ENCODE peak calls at places on chromosome 10, in ten cellular contexts. A, E, M, T, B, N, P, H, S and O are unnamed samples.
A peak's percentile ranks its signal among the peaks of the same experiment; 100 is the strongest.

GRCh38 chr10:78547397-78547796 is 513.7 kb downstream of the RPS24 start:
- DNase-seq in A (no peak), E (no peak), M (no peak), T (no peak), B (no peak), N (no peak), P (no peak), H (no peak), S (no peak), O (no peak)

GRCh38 chr10:117318909-117319308 is 56.3 kb downstream of the PDZD8 start:
- DNase-seq in A (no peak), E (no peak), M (no peak), T (peak; percentile 35), B (peak; percentile 27), N (no peak), P (no peak), H (peak; percentile 50), S (no peak), O (peak; percentile 25)

GRCh38 chr10:1063232-1063862 is 7.2 kb downstream of the WDR37 start:
- DNase-seq in A (no peak), E (no peak), M (no peak), T (no peak), B (no peak), N (no peak), P (no peak), H (no peak), S (no peak), O (no peak)

GRCh38 chr10:61973923-61974322 is 72.4 kb downstream of the ARID5B start:
- DNase-seq in A (no peak), E (no peak), M (no peak), T (no peak), B (peak; percentile 56), N (no peak), P (no peak), H (peak; percentile 36), S (no peak), O (peak; percentile 28)

GRCh38 chr10:53840668-53841067 is 960.4 kb downstream of the PCDH15 start:
- DNase-seq in A (no peak), E (no peak), M (no peak), T (no peak), B (no peak), N (no peak), P (no peak), H (no peak), S (no peak), O (no peak)

GRCh38 chr10:128884496-128884895 is 582.5 kb upstream of the MGMT start:
- DNase-seq in A (no peak), E (no peak), M (no peak), T (no peak), B (no peak), N (no peak), P (no peak), H (no peak), S (no peak), O (no peak)

GRCh38 chr10:110337906-110338305 is 33.2 kb upstream of the SMNDC1 start:
- DNase-seq in A (no peak), E (no peak), M (no peak), T (peak; percentile 57), B (peak; percentile 46), N (no peak), P (no peak), H (peak; percentile 71), S (no peak), O (peak; percentile 42)

GRCh38 chr10:72981028-72981881 is 26.6 kb upstream of the PLA2G12B start:
- DNase-seq in A (no peak), E (no peak), M (peak; percentile 52), T (no peak), B (no peak), N (no peak), P (no peak), H (no peak), S (no peak), O (no peak)

GRCh38 chr10:3761111-3761686 is 23.8 kb downstream of the KLF6 start:
- DNase-seq in A (no peak), E (no peak), M (peak; percentile 53), T (peak; percentile 29), B (no peak), N (no peak), P (no peak), H (no peak), S (no peak), O (no peak)

GRCh38 chr10:210297-210696 is 75.0 kb downstream of the ZMYND11 start:
- DNase-seq in A (no peak), E (no peak), M (no peak), T (no peak), B (no peak), N (no peak), P (no peak), H (no peak), S (no peak), O (no peak)

GRCh38 chr10:117686606-117687005 is 144.1 kb downstream of the EMX2 start:
- DNase-seq in A (no peak), E (no peak), M (no peak), T (no peak), B (no peak), N (no peak), P (no peak), H (no peak), S (no peak), O (no peak)

GRCh38 chr10:67785098-67785497 is 52.9 kb downstream of the DNAJC12 start:
- DNase-seq in A (no peak), E (no peak), M (no peak), T (no peak), B (no peak), N (no peak), P (no peak), H (no peak), S (no peak), O (no peak)

GRCh38 chr10:52597189-52597863 is 175.3 kb downstream of the MBL2 start:
- DNase-seq in A (no peak), E (no peak), M (no peak), T (no peak), B (peak; percentile 23), N (no peak), P (no peak), H (peak; percentile 25), S (no peak), O (peak; percentile 40)

GRCh38 chr10:32271617-32272016 is 75.3 kb downstream of the EPC1 start:
- DNase-seq in A (no peak), E (no peak), M (peak; percentile 74), T (peak; percentile 64), B (peak; percentile 42), N (no peak), P (no peak), H (peak; percentile 64), S (peak; percentile 42), O (peak; percentile 23)

GRCh38 chr10:3433131-3433530 is 260.5 kb upstream of the PITRM1 start:
- DNase-seq in A (no peak), E (no peak), M (no peak), T (no peak), B (no peak), N (no peak), P (no peak), H (no peak), S (no peak), O (no peak)

GRCh38 chr10:43136432-43136831 is 1.8 kb upstream of the CSGALNACT2 start:
- DNase-seq in A (no peak), E (no peak), M (no peak), T (no peak), B (no peak), N (no peak), P (no peak), H (no peak), S (no peak), O (no peak)
- H3K4me3 ChIP-seq in A (no peak overlapping the region), E (no peak overlapping the region), M (no peak overlapping the region), T (no peak overlapping the region), B (no peak overlapping the region), N (no peak overlapping the region), P (no peak overlapping the region), H (peak overlapping the region; percentile 95), S (no peak overlapping the region), O (no peak overlapping the region)

GRCh38 chr10:69693886-69694285 is 63.8 kb downstream of the FAM241B start:
- DNase-seq in A (no peak), E (no peak), M (no peak), T (no peak), B (no peak), N (no peak), P (no peak), H (no peak), S (no peak), O (no peak)

GRCh38 chr10:69692891-69693290 is 62.8 kb downstream of the FAM241B start:
- DNase-seq in A (no peak), E (no peak), M (no peak), T (no peak), B (no peak), N (no peak), P (no peak), H (no peak), S (no peak), O (no peak)

GRCh38 chr10:69697006-69697405 is 67.0 kb downstream of the FAM241B start:
- DNase-seq in A (no peak), E (no peak), M (no peak), T (no peak), B (no peak), N (no peak), P (no peak), H (no peak), S (no peak), O (no peak)

GRCh38 chr10:69696073-69696731 is 66.2 kb downstream of the FAM241B start:
- DNase-seq in A (no peak), E (peak; percentile 84), M (peak; percentile 87), T (peak; percentile 91), B (peak; percentile 91), N (no peak), P (no peak), H (peak; percentile 91), S (peak; percentile 78), O (peak; percentile 90)
- H3K4me3 ChIP-seq in A (no peak overlapping the region), E (no peak overlapping the region), M (no peak overlapping the region), T (no peak overlapping the region), B (no peak overlapping the region), N (no peak overlapping the region), P (no peak overlapping the region), H (no peak overlapping the region), S (no peak overlapping the region), O (no peak overlapping the region)

DNA sequence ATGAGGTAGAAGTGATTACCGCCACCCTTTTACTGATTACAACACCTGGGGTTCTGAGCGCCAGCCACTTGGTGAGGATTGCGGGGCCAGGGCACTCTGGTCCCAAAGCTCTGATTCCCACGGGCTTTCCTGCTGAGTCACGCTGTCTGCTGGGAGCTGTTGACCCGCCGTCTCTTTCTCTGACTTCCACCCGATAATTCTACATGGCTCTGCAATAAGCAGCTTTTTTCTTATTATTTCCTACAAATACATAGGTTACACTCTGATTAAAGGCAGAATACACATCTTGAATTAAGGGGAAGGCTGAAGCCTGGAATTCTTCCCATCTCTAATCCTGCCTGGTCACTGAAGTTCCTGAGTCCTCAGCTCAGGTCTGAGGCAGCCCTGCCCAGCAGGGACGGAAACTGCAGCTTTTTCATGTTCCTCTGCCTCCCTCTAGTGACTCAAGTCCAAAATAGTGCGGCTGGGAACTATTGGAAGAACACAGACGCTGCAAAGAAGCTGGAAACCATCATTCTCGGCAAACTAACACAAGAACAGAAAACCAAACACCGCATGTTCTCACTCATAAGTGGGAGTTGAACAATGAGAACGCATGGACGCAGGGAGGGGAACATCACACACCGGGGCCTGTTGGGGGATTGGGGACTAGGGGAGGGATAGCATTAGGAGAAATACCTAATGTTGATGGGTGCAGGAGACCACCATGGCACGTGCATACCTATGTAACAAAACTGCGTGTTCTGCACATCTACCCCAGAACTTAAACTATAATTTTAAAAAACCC is 178.3 kb downstream of the PRKCQ start:
- DNase-seq in A (peak; percentile 82), E (peak; percentile 96), M (peak; percentile 82), T (peak; percentile 92), B (peak; percentile 94), N (peak; percentile 72), P (peak; percentile 82), H (peak; percentile 96), S (peak; percentile 86), O (peak; percentile 94)
- H3K4me3 ChIP-seq in A (no peak overlapping the region), E (peak overlapping the region; percentile 25), M (peak overlapping the region; percentile 31), T (peak overlapping the region; percentile 3), B (peak overlapping the region; percentile 39), N (peak overlapping the region; percentile 72), P (peak overlapping the region; percentile 2), H (peak overlapping the region; percentile 69), S (peak overlapping the region; percentile 14), O (peak overlapping the region; percentile 7)

GRCh38 chr10:125156739-125157472 is 3.5 kb downstream of the CTBP2 start:
- DNase-seq in A (peak; percentile 78), E (no peak), M (no peak), T (no peak), B (no peak), N (no peak), P (no peak), H (no peak), S (no peak), O (no peak)
- H3K4me3 ChIP-seq in A (no peak overlapping the region), E (peak overlapping the region; percentile 92), M (peak overlapping the region; percentile 66), T (no peak overlapping the region), B (peak overlapping the region; percentile 74), N (no peak overlapping the region), P (peak overlapping the region; percentile 64), H (peak overlapping the region; percentile 97), S (peak overlapping the region; percentile 62), O (peak overlapping the region; percentile 97)